ENCODE peak calls at places on chromosome 10, in four cellular contexts. One of them, this sample, is unnamed.

GRCh38 chr10:23331567-23332290 is 12.9 kb downstream of the C10orf67 start:
- DNase-seq in GM12878: no peak
- DNase-seq in HepG2: no peak
- DNase-seq in WTC11: no peak
- DNase-seq in this sample: no peak

GRCh38 chr10:48476279-48476982 is 128.4 kb downstream of the ARHGAP22 start:
- DNase-seq in WTC11: no peak
- DNase-seq in HepG2: no peak
- DNase-seq in GM12878: no peak
- DNase-seq in this sample: no peak

GRCh38 chr10:50417906-50418697 is 166.8 kb upstream of the ASAH2 start:
- DNase-seq in WTC11: peak
- DNase-seq in GM12878: peak
- DNase-seq in HepG2: peak
- DNase-seq in this sample: peak

GRCh38 chr10:3811331-3811870 is 26.4 kb upstream of the KLF6 start:
- DNase-seq in WTC11: no peak
- DNase-seq in HepG2: no peak
- DNase-seq in GM12878: peak
- DNase-seq in this sample: no peak

GRCh38 chr10:92640110-92640509 is 47.2 kb downstream of the KIF11 start:
- DNase-seq in HepG2: no peak
- DNase-seq in GM12878: no peak
- DNase-seq in WTC11: no peak
- DNase-seq in this sample: no peak

GRCh38 chr10:24716295-24716694 is 7.4 kb downstream of the ARHGAP21 start:
- DNase-seq in HepG2: no peak
- DNase-seq in WTC11: no peak
- DNase-seq in GM12878: no peak
- DNase-seq in this sample: no peak

GRCh38 chr10:92173996-92174395 is 116.9 kb downstream of the CPEB3 start:
- DNase-seq in GM12878: no peak
- DNase-seq in WTC11: no peak
- DNase-seq in HepG2: no peak
- DNase-seq in this sample: no peak

GRCh38 chr10:117168729-117169128 is 28.6 kb upstream of the KCNK18 start:
- DNase-seq in HepG2: no peak
- DNase-seq in GM12878: no peak
- DNase-seq in WTC11: peak
- DNase-seq in this sample: no peak

GRCh38 chr10:80498833-80499671 is 38.6 kb upstream of the SH2D4B start:
- DNase-seq in HepG2: peak
- DNase-seq in WTC11: no peak
- DNase-seq in GM12878: no peak
- DNase-seq in this sample: no peak

GRCh38 chr10:101645659-101646058 is 49.3 kb downstream of the FBXW4 start:
- DNase-seq in WTC11: no peak
- DNase-seq in GM12878: no peak
- DNase-seq in HepG2: no peak
- DNase-seq in this sample: no peak

GRCh38 chr10:26725837-26726727 is 28.6 kb downstream of the PDSS1 start:
- DNase-seq in WTC11: no peak
- DNase-seq in GM12878: no peak
- DNase-seq in HepG2: peak
- DNase-seq in this sample: peak

GRCh38 chr10:84876116-84876999 is 548.0 kb downstream of the CCSER2 start:
- DNase-seq in GM12878: no peak
- DNase-seq in HepG2: peak
- DNase-seq in WTC11: no peak
- DNase-seq in this sample: no peak

GRCh38 chr10:12241810-12242529 is 46.0 kb downstream of the CDC123 start:
- DNase-seq in HepG2: no peak
- DNase-seq in WTC11: no peak
- DNase-seq in GM12878: peak
- DNase-seq in this sample: no peak

GRCh38 chr10:64173826-64174225 is 652.6 kb downstream of the REEP3 start:
- DNase-seq in GM12878: no peak
- DNase-seq in HepG2: no peak
- DNase-seq in WTC11: no peak
- DNase-seq in this sample: no peak

GRCh38 chr10:1172256-1172975 is 116.2 kb downstream of the WDR37 start:
- DNase-seq in GM12878: no peak
- DNase-seq in HepG2: no peak
- DNase-seq in WTC11: no peak
- DNase-seq in this sample: no peak

GRCh38 chr10:598415-599170 is 90.9 kb downstream of the DIP2C start:
- DNase-seq in HepG2: no peak
- DNase-seq in WTC11: no peak
- DNase-seq in GM12878: no peak
- DNase-seq in this sample: no peak

GRCh38 chr10:12214763-12215218 is 18.8 kb downstream of the CDC123 start:
- DNase-seq in HepG2: peak
- DNase-seq in WTC11: no peak
- DNase-seq in GM12878: no peak
- DNase-seq in this sample: peak

GRCh38 chr10:33040436-33040835 is 82.4 kb upstream of the ITGB1 start:
- DNase-seq in WTC11: no peak
- DNase-seq in GM12878: no peak
- DNase-seq in HepG2: no peak
- DNase-seq in this sample: no peak

GRCh38 chr10:71553371-71553900 is 156.7 kb downstream of the CDH23 start:
- DNase-seq in GM12878: no peak
- DNase-seq in HepG2: no peak
- DNase-seq in WTC11: no peak
- DNase-seq in this sample: no peak

GRCh38 chr10:77415311-77415960 is 222.2 kb downstream of the KCNMA1 start:
- DNase-seq in HepG2: no peak
- DNase-seq in WTC11: no peak
- DNase-seq in GM12878: no peak
- DNase-seq in this sample: no peak

GRCh38 chr10:15311885-15312280 is 59.2 kb downstream of the FAM171A1 start:
- DNase-seq in WTC11: no peak
- DNase-seq in GM12878: no peak
- DNase-seq in HepG2: no peak
- DNase-seq in this sample: no peak

GRCh38 chr10:54484186-54484585 is 316.8 kb downstream of the PCDH15 start:
- DNase-seq in WTC11: no peak
- DNase-seq in HepG2: no peak
- DNase-seq in GM12878: no peak
- DNase-seq in this sample: no peak

GRCh38 chr10:95907454-95908253 is at the start of gene CC2D2B:
- DNase-seq in HepG2: peak
- DNase-seq in WTC11: peak
- DNase-seq in GM12878: peak
- DNase-seq in this sample: peak

GRCh38 chr10:59892697-59893096 is 13.7 kb downstream of the CCDC6 start:
- DNase-seq in GM12878: no peak
- DNase-seq in WTC11: no peak
- DNase-seq in HepG2: no peak
- DNase-seq in this sample: peak

GRCh38 chr10:130747946-130748345 is 563.6 kb downstream of the TCERG1L start:
- DNase-seq in GM12878: no peak
- DNase-seq in WTC11: no peak
- DNase-seq in HepG2: no peak
- DNase-seq in this sample: no peak

DNA sequence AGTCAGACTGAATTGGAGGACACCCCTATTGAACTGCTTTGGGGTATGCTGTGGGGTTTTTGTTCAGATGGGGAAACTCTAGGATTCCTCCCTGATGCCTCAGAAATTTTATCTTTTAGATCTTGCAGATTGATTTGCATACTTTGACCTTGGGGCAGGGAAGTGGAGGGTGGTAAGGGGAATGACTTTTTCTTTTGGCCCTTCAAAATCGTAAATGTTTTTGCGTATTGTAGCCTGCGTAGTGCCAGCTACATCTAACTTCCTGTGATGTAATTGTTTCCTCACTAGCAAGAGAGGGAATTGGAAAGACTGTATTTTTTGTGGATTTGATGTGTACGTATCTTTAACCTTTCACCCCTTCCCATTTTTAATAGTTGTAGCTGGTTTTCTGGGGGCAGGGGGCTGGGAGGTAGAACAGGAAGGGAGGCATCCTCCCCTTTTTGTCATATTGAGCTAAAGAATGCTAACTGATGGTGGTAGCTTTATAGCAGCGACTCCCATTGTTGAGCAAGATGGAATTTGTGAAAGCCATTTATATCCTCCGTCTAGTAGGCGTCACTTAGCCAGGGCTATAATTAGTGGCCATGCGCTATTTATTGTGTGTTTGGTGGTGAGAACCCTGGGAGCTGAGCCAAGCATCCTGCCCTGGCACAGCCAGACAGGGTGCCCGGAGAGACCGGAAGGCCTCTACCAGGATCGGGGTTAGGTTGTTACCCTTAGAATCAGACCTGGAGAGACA is 11.3 kb downstream of the DUSP5 start:
- DNase-seq in WTC11: no peak
- DNase-seq in HepG2: no peak
- DNase-seq in GM12878: no peak
- DNase-seq in this sample: no peak
- TF ChIP-seq ETV6 in WTC11: no peak
- TF ChIP-seq ETV6 in HepG2: no peak
- TF ChIP-seq ETV6 in GM12878: no peak
- TF ChIP-seq ETV6 in this sample: no peak

GRCh38 chr10:17668435-17669184 is 24.7 kb downstream of the STAM start:
- DNase-seq in WTC11: no peak
- DNase-seq in HepG2: peak
- DNase-seq in GM12878: no peak
- DNase-seq in this sample: no peak

GRCh38 chr10:17665742-17666141 is 21.8 kb downstream of the STAM start:
- DNase-seq in WTC11: no peak
- DNase-seq in GM12878: no peak
- DNase-seq in HepG2: peak
- DNase-seq in this sample: no peak

GRCh38 chr10:17671307-17671706 is 27.4 kb downstream of the STAM start:
- DNase-seq in WTC11: no peak
- DNase-seq in GM12878: no peak
- DNase-seq in HepG2: peak
- DNase-seq in this sample: no peak

GRCh38 chr10:17673517-17674051 is 29.6 kb downstream of the STAM start:
- DNase-seq in WTC11: peak
- DNase-seq in GM12878: no peak
- DNase-seq in HepG2: peak
- DNase-seq in this sample: peak

DNA sequence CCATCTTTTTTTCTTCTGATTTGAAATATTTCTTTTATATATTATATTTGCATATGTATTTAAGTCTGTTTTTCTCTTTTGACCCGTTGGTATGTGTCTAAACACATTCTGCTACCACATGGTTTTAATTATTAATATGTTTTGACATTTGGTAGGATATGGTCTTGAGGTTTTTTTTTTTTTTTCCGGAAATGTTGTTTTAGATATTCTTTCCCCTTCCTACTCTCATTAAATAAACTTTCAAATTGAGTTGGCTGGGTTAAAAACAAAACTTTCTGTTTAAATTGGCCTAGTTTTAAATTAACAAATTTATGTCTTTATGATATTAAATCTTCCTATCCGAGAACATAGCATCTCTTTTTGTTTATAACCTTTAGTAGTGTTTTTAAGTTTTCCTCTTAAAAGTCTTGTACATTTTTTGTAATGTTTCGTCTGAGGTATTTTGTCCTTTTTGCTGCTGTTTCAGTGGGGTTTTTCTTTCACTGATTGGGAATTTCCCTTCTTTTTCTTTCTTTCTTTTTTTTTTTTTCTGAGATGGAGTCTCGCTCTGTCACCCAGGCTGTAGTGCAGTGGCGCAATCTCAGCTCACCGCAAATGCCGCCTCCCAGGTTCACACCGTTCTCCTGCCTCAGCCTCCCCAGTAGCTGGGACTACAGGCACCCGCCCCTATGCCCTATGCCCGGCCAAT is 25.4 kb downstream of the STAM start:
- DNase-seq in HepG2: no peak
- DNase-seq in WTC11: no peak
- DNase-seq in GM12878: peak
- DNase-seq in this sample: no peak
- TF ChIP-seq ETV6 in HepG2: no peak
- TF ChIP-seq ETV6 in WTC11: no peak
- TF ChIP-seq ETV6 in GM12878: peak
- TF ChIP-seq ETV6 in this sample: no peak

DNA sequence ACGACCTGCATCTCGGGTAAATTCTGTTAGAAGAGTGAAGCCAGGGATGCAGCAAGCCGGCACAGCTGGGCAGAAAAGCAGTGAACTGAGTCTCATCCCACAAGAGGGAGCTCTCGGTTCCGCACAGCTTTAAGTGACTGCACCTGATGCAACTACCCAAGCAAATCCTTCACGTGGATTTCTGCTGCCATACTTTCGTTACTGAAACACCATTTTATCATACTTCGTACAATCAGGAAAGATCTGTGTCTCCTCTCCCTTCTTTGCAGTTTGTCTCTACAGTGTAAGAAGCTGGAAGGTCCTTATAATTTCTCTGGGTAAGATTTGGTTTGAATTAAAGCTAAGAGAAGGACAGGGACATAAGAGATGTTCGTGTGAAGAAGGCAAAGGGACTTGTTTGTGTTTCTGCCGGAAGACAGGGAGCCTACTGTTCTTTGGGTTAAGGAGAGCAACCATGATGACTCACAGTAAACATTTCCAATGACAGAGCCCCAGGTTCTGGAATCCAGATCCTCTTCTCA is 427.0 kb downstream of the GPAM start:
- DNase-seq in WTC11: peak
- DNase-seq in HepG2: peak
- DNase-seq in GM12878: no peak
- DNase-seq in this sample: no peak
- TF ChIP-seq ETV6 in WTC11: no peak
- TF ChIP-seq ETV6 in HepG2: no peak
- TF ChIP-seq ETV6 in GM12878: no peak
- TF ChIP-seq ETV6 in this sample: no peak

GRCh38 chr10:10497245-10497644 is 520.4 kb upstream of the CELF2 start:
- DNase-seq in HepG2: no peak
- DNase-seq in GM12878: no peak
- DNase-seq in WTC11: no peak
- DNase-seq in this sample: no peak

GRCh38 chr10:10499839-10500238 is 517.8 kb upstream of the CELF2 start:
- DNase-seq in GM12878: no peak
- DNase-seq in WTC11: no peak
- DNase-seq in HepG2: no peak
- DNase-seq in this sample: no peak

GRCh38 chr10:10503772-10504171 is 513.9 kb upstream of the CELF2 start:
- DNase-seq in WTC11: no peak
- DNase-seq in HepG2: no peak
- DNase-seq in GM12878: no peak
- DNase-seq in this sample: no peak

GRCh38 chr10:10498781-10499180 is 518.9 kb upstream of the CELF2 start:
- DNase-seq in HepG2: no peak
- DNase-seq in WTC11: no peak
- DNase-seq in GM12878: no peak
- DNase-seq in this sample: no peak

DNA sequence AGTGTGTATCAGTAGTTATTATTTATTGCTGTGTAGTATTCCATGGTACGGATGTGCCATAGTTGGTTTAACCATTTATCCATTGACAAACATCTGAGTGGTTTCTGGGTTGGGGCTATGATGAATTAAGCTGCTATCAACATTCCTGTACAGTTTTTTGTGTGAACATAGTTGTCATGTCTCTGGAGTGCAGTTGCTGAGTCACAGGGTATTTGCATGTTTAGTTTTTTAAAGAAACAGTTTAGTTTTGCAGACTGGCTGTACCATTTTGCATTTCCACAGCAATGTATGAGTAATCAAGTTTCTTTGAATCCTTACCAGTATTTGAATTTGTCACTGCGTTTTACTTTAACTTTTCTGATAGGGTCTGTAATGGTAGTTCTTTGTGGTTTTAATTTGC is 516.7 kb upstream of the CELF2 start:
- DNase-seq in WTC11: no peak
- DNase-seq in GM12878: no peak
- DNase-seq in HepG2: no peak
- DNase-seq in this sample: no peak
- TF ChIP-seq ETV6 in WTC11: no peak
- TF ChIP-seq ETV6 in GM12878: no peak
- TF ChIP-seq ETV6 in HepG2: no peak
- TF ChIP-seq ETV6 in this sample: no peak